ENCODE peak calls at places on chromosome 16, in seven cellular contexts. One of them, this sample, is unnamed.

GRCh38 chr16:4217246-4218131 is 24.4 kb downstream of the SRL start:
- DNase-seq in thoracic aorta: no peak
- DNase-seq in heart right ventricle: peak
- DNase-seq in AG09309: no peak
- DNase-seq in epithelial cell of esophagus: no peak
- DNase-seq in OCI-LY7: no peak
- DNase-seq in Panc1: no peak
- DNase-seq in this sample: no peak

GRCh38 chr16:19810817-19811731 is 73.6 kb downstream of the GPRC5B start:
- DNase-seq in thoracic aorta: no peak
- DNase-seq in heart right ventricle: no peak
- DNase-seq in AG09309: no peak
- DNase-seq in epithelial cell of esophagus: peak
- DNase-seq in OCI-LY7: no peak
- DNase-seq in Panc1: no peak
- DNase-seq in this sample: peak

GRCh38 chr16:3179651-3180050 is 8.4 kb upstream of the OR1F1 start:
- DNase-seq in thoracic aorta: no peak
- DNase-seq in heart right ventricle: no peak
- DNase-seq in AG09309: no peak
- DNase-seq in epithelial cell of esophagus: no peak
- DNase-seq in OCI-LY7: no peak
- DNase-seq in Panc1: no peak
- DNase-seq in this sample: no peak

GRCh38 chr16:57873218-57873617 is 70.9 kb upstream of the KIFC3 start:
- DNase-seq in thoracic aorta: no peak
- DNase-seq in heart right ventricle: no peak
- DNase-seq in AG09309: no peak
- DNase-seq in epithelial cell of esophagus: no peak
- DNase-seq in OCI-LY7: no peak
- DNase-seq in Panc1: no peak
- DNase-seq in this sample: no peak

GRCh38 chr16:89189358-89190025 is 10.8 kb downstream of the SLC22A31 start:
- DNase-seq in thoracic aorta: no peak
- DNase-seq in heart right ventricle: no peak
- DNase-seq in AG09309: no peak
- DNase-seq in epithelial cell of esophagus: no peak
- DNase-seq in OCI-LY7: no peak
- DNase-seq in Panc1: no peak
- DNase-seq in this sample: no peak

GRCh38 chr16:3029499-3030127 is 5.8 kb downstream of the THOC6 start:
- DNase-seq in thoracic aorta: no peak
- DNase-seq in heart right ventricle: no peak
- DNase-seq in AG09309: no peak
- DNase-seq in epithelial cell of esophagus: peak
- DNase-seq in OCI-LY7: no peak
- DNase-seq in Panc1: no peak
- DNase-seq in this sample: no peak

GRCh38 chr16:593807-594206 is 3.9 kb downstream of the RAB40C start:
- DNase-seq in thoracic aorta: no peak
- DNase-seq in heart right ventricle: no peak
- DNase-seq in AG09309: no peak
- DNase-seq in epithelial cell of esophagus: no peak
- DNase-seq in OCI-LY7: no peak
- DNase-seq in Panc1: no peak
- DNase-seq in this sample: no peak

GRCh38 chr16:56672761-56673536 is 3.3 kb downstream of the MT1H start:
- DNase-seq in thoracic aorta: no peak
- DNase-seq in heart right ventricle: no peak
- DNase-seq in AG09309: no peak
- DNase-seq in epithelial cell of esophagus: peak
- DNase-seq in OCI-LY7: no peak
- DNase-seq in Panc1: no peak
- DNase-seq in this sample: no peak

GRCh38 chr16:4344659-4345438 is 6.3 kb downstream of the PAM16 start:
- DNase-seq in thoracic aorta: no peak
- DNase-seq in heart right ventricle: no peak
- DNase-seq in AG09309: no peak
- DNase-seq in epithelial cell of esophagus: peak
- DNase-seq in OCI-LY7: no peak
- DNase-seq in Panc1: no peak
- DNase-seq in this sample: no peak

GRCh38 chr16:66610111-66610820 is 5.8 kb downstream of the CMTM3 start:
- DNase-seq in thoracic aorta: no peak
- DNase-seq in heart right ventricle: no peak
- DNase-seq in AG09309: no peak
- DNase-seq in epithelial cell of esophagus: no peak
- DNase-seq in OCI-LY7: no peak
- DNase-seq in Panc1: no peak
- DNase-seq in this sample: no peak

GRCh38 chr16:66682271-66682670 is 14.3 kb downstream of the CMTM4 start:
- DNase-seq in thoracic aorta: no peak
- DNase-seq in heart right ventricle: no peak
- DNase-seq in AG09309: no peak
- DNase-seq in epithelial cell of esophagus: no peak
- DNase-seq in OCI-LY7: no peak
- DNase-seq in Panc1: no peak
- DNase-seq in this sample: no peak

GRCh38 chr16:22077700-22078313 is 14.5 kb upstream of the VWA3A start:
- DNase-seq in thoracic aorta: no peak
- DNase-seq in heart right ventricle: peak
- DNase-seq in AG09309: no peak
- DNase-seq in epithelial cell of esophagus: peak
- DNase-seq in OCI-LY7: peak
- DNase-seq in Panc1: no peak
- DNase-seq in this sample: no peak

GRCh38 chr16:72878301-72879269 is 169.3 kb downstream of the ZFHX3 start:
- DNase-seq in thoracic aorta: no peak
- DNase-seq in heart right ventricle: no peak
- DNase-seq in AG09309: no peak
- DNase-seq in epithelial cell of esophagus: peak
- DNase-seq in OCI-LY7: no peak
- DNase-seq in Panc1: no peak
- DNase-seq in this sample: no peak

GRCh38 chr16:10385725-10386516 is at the start of gene ATF7IP2:
- DNase-seq in thoracic aorta: peak
- DNase-seq in heart right ventricle: peak
- DNase-seq in AG09309: no peak
- DNase-seq in epithelial cell of esophagus: peak
- DNase-seq in OCI-LY7: peak
- DNase-seq in Panc1: peak
- DNase-seq in this sample: peak

GRCh38 chr16:2964416-2965223 is 545 bp downstream of the KREMEN2 start:
- DNase-seq in thoracic aorta: no peak
- DNase-seq in heart right ventricle: no peak
- DNase-seq in AG09309: no peak
- DNase-seq in epithelial cell of esophagus: peak
- DNase-seq in OCI-LY7: peak
- DNase-seq in Panc1: no peak
- DNase-seq in this sample: no peak

GRCh38 chr16:47716571-47716970 is 255.4 kb downstream of the PHKB start:
- DNase-seq in thoracic aorta: no peak
- DNase-seq in heart right ventricle: no peak
- DNase-seq in AG09309: no peak
- DNase-seq in epithelial cell of esophagus: no peak
- DNase-seq in OCI-LY7: no peak
- DNase-seq in Panc1: no peak
- DNase-seq in this sample: no peak

GRCh38 chr16:59527206-59527997 is 793.3 kb upstream of the GOT2 start:
- DNase-seq in thoracic aorta: no peak
- DNase-seq in heart right ventricle: no peak
- DNase-seq in AG09309: peak
- DNase-seq in epithelial cell of esophagus: peak
- DNase-seq in OCI-LY7: no peak
- DNase-seq in Panc1: no peak
- DNase-seq in this sample: no peak

GRCh38 chr16:24954137-24954536 is 61.0 kb downstream of the ARHGAP17 start:
- DNase-seq in thoracic aorta: no peak
- DNase-seq in heart right ventricle: no peak
- DNase-seq in AG09309: no peak
- DNase-seq in epithelial cell of esophagus: no peak
- DNase-seq in OCI-LY7: no peak
- DNase-seq in Panc1: no peak
- DNase-seq in this sample: no peak

DNA sequence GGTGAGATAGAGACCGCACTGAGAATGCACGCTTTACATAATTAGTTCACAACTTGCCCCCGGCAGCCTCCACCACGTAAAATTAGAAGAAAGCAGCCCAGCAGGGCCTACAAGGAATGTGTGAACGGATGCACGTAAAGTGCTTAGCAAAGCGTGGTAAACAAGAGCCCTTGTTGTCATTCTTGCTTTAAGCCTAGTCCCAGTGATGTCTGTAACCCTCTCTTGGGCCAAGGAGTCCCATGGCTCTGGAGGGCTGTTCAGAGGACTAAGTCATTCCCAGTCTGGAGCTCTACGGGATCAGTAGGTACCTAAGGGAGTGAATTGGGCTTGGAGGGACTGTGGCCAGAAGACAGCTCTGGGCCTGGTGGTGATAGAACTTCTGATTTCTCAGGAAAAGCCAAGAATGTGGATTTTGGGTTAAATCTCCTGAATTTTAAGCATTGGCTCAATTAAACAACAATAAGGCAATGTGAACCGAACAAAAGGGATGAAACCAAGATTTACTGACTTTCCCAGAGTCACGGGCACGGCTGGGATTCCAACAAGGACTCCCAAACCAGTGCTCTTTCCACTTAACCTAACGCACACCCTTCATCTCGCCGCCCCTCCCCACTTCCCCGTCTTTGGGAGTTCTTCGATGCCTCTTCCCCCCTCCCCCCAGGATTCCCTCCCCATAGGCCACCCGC is 775 bp upstream of the CHP2 start:
- DNase-seq in thoracic aorta: no peak
- DNase-seq in heart right ventricle: no peak
- DNase-seq in AG09309: no peak
- DNase-seq in epithelial cell of esophagus: no peak
- DNase-seq in OCI-LY7: no peak
- DNase-seq in Panc1: no peak
- DNase-seq in this sample: no peak
- H3K4me3 ChIP-seq in thoracic aorta: peak
- H3K4me3 ChIP-seq in heart right ventricle: no peak
- H3K4me3 ChIP-seq in AG09309: no peak
- H3K4me3 ChIP-seq in epithelial cell of esophagus: peak
- H3K4me3 ChIP-seq in OCI-LY7: no peak
- H3K4me3 ChIP-seq in Panc1: peak
- H3K4me3 ChIP-seq in this sample: no peak

GRCh38 chr16:62224810-62225209 is 188.6 kb upstream of the CDH8 start:
- DNase-seq in thoracic aorta: no peak
- DNase-seq in heart right ventricle: no peak
- DNase-seq in AG09309: no peak
- DNase-seq in epithelial cell of esophagus: no peak
- DNase-seq in OCI-LY7: no peak
- DNase-seq in Panc1: no peak
- DNase-seq in this sample: no peak

DNA sequence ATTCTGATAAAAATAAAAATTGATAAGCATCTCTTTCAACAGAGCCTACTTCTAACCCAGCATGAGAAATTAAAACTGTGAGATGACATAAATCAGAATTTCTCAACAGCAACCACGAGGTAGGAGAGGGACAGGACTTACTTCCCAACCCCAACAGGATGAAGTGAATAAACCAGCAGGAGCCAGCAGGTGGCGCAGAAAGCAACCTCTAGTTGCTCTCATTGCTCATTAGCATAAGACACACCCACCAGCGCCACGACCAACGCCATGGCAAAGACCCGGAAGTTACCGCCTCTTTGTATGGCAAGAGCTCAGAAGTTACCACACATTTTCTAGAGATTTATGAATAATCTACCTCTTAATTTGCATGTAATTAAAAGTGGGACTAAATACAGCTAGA is 189.4 kb upstream of the CDH8 start:
- DNase-seq in thoracic aorta: no peak
- DNase-seq in heart right ventricle: peak
- DNase-seq in AG09309: no peak
- DNase-seq in epithelial cell of esophagus: peak
- DNase-seq in OCI-LY7: peak
- DNase-seq in Panc1: peak
- DNase-seq in this sample: peak
- TF ChIP-seq CTCF in thoracic aorta: no peak
- TF ChIP-seq CTCF in heart right ventricle: peak
- TF ChIP-seq CTCF in AG09309: no peak
- TF ChIP-seq CTCF in epithelial cell of esophagus: peak
- TF ChIP-seq CTCF in OCI-LY7: peak
- TF ChIP-seq CTCF in Panc1: peak
- TF ChIP-seq CTCF in this sample: peak

DNA sequence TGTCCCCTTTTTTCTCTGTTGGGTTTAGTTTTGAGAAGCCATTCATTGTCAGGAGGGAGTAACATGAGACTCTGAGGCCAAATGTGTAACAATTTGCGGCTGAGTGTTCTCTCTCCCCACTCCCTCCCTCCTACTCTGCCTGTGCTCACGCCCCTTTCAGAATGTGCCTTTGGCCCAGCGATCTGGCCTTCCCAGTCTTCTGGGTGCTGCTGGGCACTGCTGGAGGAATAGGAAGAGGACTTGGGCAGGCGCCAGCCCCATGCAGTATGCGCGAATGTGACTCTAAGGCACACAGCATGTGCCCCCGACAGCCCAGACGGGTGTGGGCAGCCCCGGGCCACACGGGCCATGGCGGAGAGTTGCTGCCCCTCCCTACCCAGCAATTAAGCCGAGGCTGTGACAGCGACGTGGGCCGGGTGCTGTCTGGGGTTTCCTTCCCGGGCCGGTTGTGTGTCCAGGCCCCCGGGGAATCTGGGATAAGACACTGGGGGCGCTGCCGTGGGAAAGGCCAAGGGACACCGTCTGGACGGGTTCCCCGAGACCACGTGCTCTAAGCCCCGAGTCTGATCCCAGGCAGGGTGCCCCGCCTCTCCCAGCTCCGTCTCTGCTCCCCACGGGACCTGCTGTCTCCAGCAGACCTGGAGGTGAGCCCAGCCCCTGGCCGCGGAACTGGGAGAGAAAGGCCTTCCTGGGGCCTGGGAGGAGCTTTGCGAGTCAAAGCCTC is 92.4 kb downstream of the IRX3 start:
- DNase-seq in thoracic aorta: peak
- DNase-seq in heart right ventricle: peak
- DNase-seq in AG09309: no peak
- DNase-seq in epithelial cell of esophagus: peak
- DNase-seq in OCI-LY7: no peak
- DNase-seq in Panc1: no peak
- DNase-seq in this sample: no peak
- H3K4me3 ChIP-seq in thoracic aorta: peak
- H3K4me3 ChIP-seq in heart right ventricle: peak
- H3K4me3 ChIP-seq in AG09309: no peak
- H3K4me3 ChIP-seq in epithelial cell of esophagus: peak
- H3K4me3 ChIP-seq in OCI-LY7: no peak
- H3K4me3 ChIP-seq in Panc1: no peak
- H3K4me3 ChIP-seq in this sample: peak

DNA sequence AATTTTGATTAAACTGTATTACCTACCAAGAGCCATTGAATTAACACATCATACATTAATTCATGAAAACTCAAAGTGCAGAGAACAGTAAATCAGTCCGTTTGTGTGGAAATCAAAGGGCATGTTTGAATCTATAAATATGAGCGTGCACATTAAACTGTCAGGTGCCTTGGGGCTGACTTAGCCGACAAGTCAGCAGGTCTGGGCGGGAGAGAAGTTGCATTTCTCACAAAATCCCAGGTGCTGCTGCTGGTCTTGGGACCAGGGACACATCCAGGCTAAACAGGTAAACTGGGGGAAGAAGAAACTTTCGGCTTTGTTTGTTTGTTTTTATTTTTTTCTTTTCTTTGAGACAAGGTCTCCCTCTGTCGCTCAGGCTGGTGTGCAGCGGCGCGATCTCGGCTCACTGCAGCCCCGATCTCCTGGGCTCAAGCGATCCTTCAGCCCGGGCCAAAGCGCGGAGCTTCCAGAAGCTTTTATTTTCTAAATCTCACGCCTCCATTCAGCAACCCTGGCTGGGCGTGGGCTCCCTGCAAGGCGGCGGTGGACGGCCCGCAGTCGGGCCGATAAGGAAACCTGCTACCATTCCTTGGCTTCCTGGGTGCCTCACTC is 213.9 kb downstream of the MRTFB start:
- DNase-seq in thoracic aorta: no peak
- DNase-seq in heart right ventricle: no peak
- DNase-seq in AG09309: peak
- DNase-seq in epithelial cell of esophagus: peak
- DNase-seq in OCI-LY7: peak
- DNase-seq in Panc1: peak
- DNase-seq in this sample: no peak
- TF ChIP-seq CTCF in thoracic aorta: peak
- TF ChIP-seq CTCF in heart right ventricle: peak
- TF ChIP-seq CTCF in AG09309: peak
- TF ChIP-seq CTCF in epithelial cell of esophagus: peak
- TF ChIP-seq CTCF in OCI-LY7: peak
- TF ChIP-seq CTCF in Panc1: peak
- TF ChIP-seq CTCF in this sample: peak

This sample was measured in epithelial cell of proximal tubule.